ENCODE peak calls at places on chromosomes 4 and X, in eight cellular contexts. D, M, W, H, Z, P, F and J are unnamed samples.

GRCh38 chrX:38347136-38347535 is 5.3 kb upstream of the OTC start:
- DNase-seq in D (no peak), M (no peak), W (no peak), H (no peak), Z (no peak), P (no peak), F (no peak), J (no peak)

GRCh38 chrX:17520206-17520605 is 145.2 kb downstream of the NHS start:
- DNase-seq in D (no peak), M (no peak), W (no peak), H (no peak), Z (no peak), P (no peak), F (no peak), J (no peak)

GRCh38 chr4:74189331-74190043 is 31.6 kb downstream of the MTHFD2L start:
- DNase-seq in D (no peak), M (peak), W (peak), H (no peak), Z (peak), P (peak), F (no peak), J (no peak)

GRCh38 chr4:76301775-76302162 is 4.8 kb upstream of the STBD1 start:
- DNase-seq in D (no peak), M (no peak), W (no peak), H (no peak), Z (no peak), P (no peak), F (no peak), J (no peak)

GRCh38 chr4:76200771-76201224 is 12.8 kb downstream of the SCARB2 start:
- DNase-seq in D (no peak), M (no peak), W (peak), H (no peak), Z (no peak), P (no peak), F (no peak), J (no peak)

GRCh38 chr4:20440170-20440569 is 188.5 kb downstream of the SLIT2 start:
- DNase-seq in D (no peak), M (no peak), W (no peak), H (no peak), Z (no peak), P (no peak), F (no peak), J (no peak)

GRCh38 chr4:7689773-7690693 is 249.6 kb downstream of the AFAP1 start:
- DNase-seq in D (no peak), M (no peak), W (no peak), H (no peak), Z (no peak), P (no peak), F (no peak), J (no peak)

GRCh38 chr4:40998680-40999358 is 215.5 kb downstream of the APBB2 start:
- DNase-seq in D (no peak), M (no peak), W (no peak), H (no peak), Z (no peak), P (no peak), F (no peak), J (no peak)

GRCh38 chr4:56134272-56134671 is 185.5 kb downstream of the CEP135 start:
- DNase-seq in D (no peak), M (no peak), W (no peak), H (no peak), Z (no peak), P (no peak), F (no peak), J (peak)

GRCh38 chr4:93409035-93409434 is 419.5 kb upstream of the ATOH1 start:
- DNase-seq in D (no peak), M (no peak), W (no peak), H (no peak), Z (peak), P (no peak), F (no peak), J (no peak)

GRCh38 chr4:185093573-185093972 is 49.5 kb upstream of the SLC25A4 start:
- DNase-seq in D (no peak), M (no peak), W (no peak), H (no peak), Z (no peak), P (no peak), F (no peak), J (no peak)

GRCh38 chr4:39638358-39639239 is at the start of gene SMIM14:
- DNase-seq in D (peak), M (peak), W (peak), H (peak), Z (no peak), P (peak), F (peak), J (peak)

GRCh38 chr4:105453550-105454201 is 20.2 kb downstream of the PPA2 start:
- DNase-seq in D (no peak), M (no peak), W (no peak), H (no peak), Z (no peak), P (peak), F (no peak), J (no peak)

GRCh38 chrX:13110427-13111324 is 66.3 kb upstream of the FAM9C start:
- DNase-seq in D (no peak), M (no peak), W (no peak), H (no peak), Z (no peak), P (no peak), F (no peak), J (no peak)

GRCh38 chr4:79225360-79225759 is 100.5 kb downstream of the NAA11 start:
- DNase-seq in D (no peak), M (no peak), W (no peak), H (no peak), Z (no peak), P (no peak), F (no peak), J (no peak)

GRCh38 chrX:53445977-53446376 is 11.8 kb upstream of the HSD17B10 start:
- DNase-seq in D (peak), M (peak), W (peak), H (no peak), Z (no peak), P (peak), F (peak), J (peak)